ENCODE peak calls at places on chromosomes 4 and X, in ten cellular contexts. One of them, this sample, is unnamed. For H3K27me3 and H3K36me3, the result is how much of the 10 kb centered on the place peaks cover.

GRCh38 chr4:141636077-141636770 is at the start of gene IL15:
- DNase-seq in suprapubic skin: peak
- DNase-seq in right lobe of liver: peak
- DNase-seq in upper lobe of left lung: peak
- DNase-seq in sigmoid colon: peak
- DNase-seq in IMR-90: peak
- DNase-seq in adipocyte: peak
- DNase-seq in cardiac muscle cell: peak
- DNase-seq in heart right ventricle: peak
- DNase-seq in left ventricle myocardium inferior: peak
- DNase-seq in this sample: peak

GRCh38 chr4:72507167-72507566 is 61.9 kb downstream of the ADAMTS3 start:
- DNase-seq in IMR-90: no peak
- DNase-seq in left ventricle myocardium inferior: no peak
- DNase-seq in suprapubic skin: no peak
- DNase-seq in adipocyte: no peak
- DNase-seq in heart right ventricle: no peak
- DNase-seq in right lobe of liver: no peak
- DNase-seq in upper lobe of left lung: no peak
- DNase-seq in sigmoid colon: no peak
- DNase-seq in cardiac muscle cell: no peak
- DNase-seq in this sample: no peak

GRCh38 chrX:139903229-139903628 is 29.6 kb downstream of the ATP11C start:
- DNase-seq in sigmoid colon: no peak
- DNase-seq in right lobe of liver: no peak
- DNase-seq in IMR-90: no peak
- DNase-seq in heart right ventricle: no peak
- DNase-seq in cardiac muscle cell: no peak
- DNase-seq in left ventricle myocardium inferior: no peak
- DNase-seq in upper lobe of left lung: no peak
- DNase-seq in adipocyte: no peak
- DNase-seq in suprapubic skin: no peak
- DNase-seq in this sample: no peak

GRCh38 chr4:128322986-128323385 is 35.4 kb upstream of the PGRMC2 start:
- DNase-seq in sigmoid colon: no peak
- DNase-seq in left ventricle myocardium inferior: no peak
- DNase-seq in adipocyte: peak
- DNase-seq in heart right ventricle: no peak
- DNase-seq in right lobe of liver: no peak
- DNase-seq in upper lobe of left lung: no peak
- DNase-seq in IMR-90: peak
- DNase-seq in suprapubic skin: no peak
- DNase-seq in cardiac muscle cell: peak
- DNase-seq in this sample: peak

GRCh38 chr4:2393353-2394270 is 24.8 kb downstream of the ZFYVE28 start:
- DNase-seq in right lobe of liver: no peak
- DNase-seq in sigmoid colon: no peak
- DNase-seq in heart right ventricle: no peak
- DNase-seq in upper lobe of left lung: peak
- DNase-seq in cardiac muscle cell: peak
- DNase-seq in IMR-90: no peak
- DNase-seq in suprapubic skin: no peak
- DNase-seq in left ventricle myocardium inferior: no peak
- DNase-seq in adipocyte: no peak
- DNase-seq in this sample: no peak

GRCh38 chrX:118755633-118756032 is 28.2 kb downstream of the IL13RA1 start:
- DNase-seq in left ventricle myocardium inferior: no peak
- DNase-seq in heart right ventricle: no peak
- DNase-seq in IMR-90: no peak
- DNase-seq in adipocyte: no peak
- DNase-seq in cardiac muscle cell: no peak
- DNase-seq in suprapubic skin: no peak
- DNase-seq in right lobe of liver: no peak
- DNase-seq in sigmoid colon: no peak
- DNase-seq in upper lobe of left lung: no peak
- DNase-seq in this sample: no peak

GRCh38 chrX:143663755-143664154 is 27.9 kb upstream of the SLITRK4 start:
- DNase-seq in suprapubic skin: no peak
- DNase-seq in heart right ventricle: no peak
- DNase-seq in left ventricle myocardium inferior: no peak
- DNase-seq in right lobe of liver: no peak
- DNase-seq in adipocyte: no peak
- DNase-seq in upper lobe of left lung: no peak
- DNase-seq in IMR-90: no peak
- DNase-seq in sigmoid colon: no peak
- DNase-seq in cardiac muscle cell: peak
- DNase-seq in this sample: no peak

GRCh38 chrX:145848857-145849256 is 31.2 kb downstream of the SLITRK2 start:
- DNase-seq in sigmoid colon: no peak
- DNase-seq in suprapubic skin: no peak
- DNase-seq in heart right ventricle: no peak
- DNase-seq in IMR-90: no peak
- DNase-seq in upper lobe of left lung: no peak
- DNase-seq in right lobe of liver: no peak
- DNase-seq in left ventricle myocardium inferior: no peak
- DNase-seq in adipocyte: no peak
- DNase-seq in cardiac muscle cell: no peak
- DNase-seq in this sample: no peak

GRCh38 chrX:31227250-31227649 is 155.4 kb upstream of the FTHL17 start:
- DNase-seq in heart right ventricle: no peak
- DNase-seq in right lobe of liver: no peak
- DNase-seq in left ventricle myocardium inferior: no peak
- DNase-seq in adipocyte: no peak
- DNase-seq in suprapubic skin: no peak
- DNase-seq in cardiac muscle cell: no peak
- DNase-seq in sigmoid colon: no peak
- DNase-seq in IMR-90: peak
- DNase-seq in upper lobe of left lung: no peak
- DNase-seq in this sample: peak

GRCh38 chrX:115894087-115894486 is 276.5 kb upstream of the AGTR2 start:
- DNase-seq in right lobe of liver: no peak
- DNase-seq in cardiac muscle cell: peak
- DNase-seq in upper lobe of left lung: no peak
- DNase-seq in suprapubic skin: no peak
- DNase-seq in left ventricle myocardium inferior: no peak
- DNase-seq in adipocyte: no peak
- DNase-seq in IMR-90: peak
- DNase-seq in heart right ventricle: no peak
- DNase-seq in sigmoid colon: no peak
- DNase-seq in this sample: no peak

GRCh38 chr4:8729408-8730149 is 137.0 kb downstream of the CPZ start:
- DNase-seq in cardiac muscle cell: no peak
- DNase-seq in sigmoid colon: peak
- DNase-seq in suprapubic skin: peak
- DNase-seq in adipocyte: no peak
- DNase-seq in heart right ventricle: no peak
- DNase-seq in left ventricle myocardium inferior: no peak
- DNase-seq in upper lobe of left lung: peak
- DNase-seq in IMR-90: no peak
- DNase-seq in right lobe of liver: no peak
- DNase-seq in this sample: no peak

GRCh38 chr4:120291541-120291940 is 224.9 kb upstream of the MAD2L1 start:
- DNase-seq in right lobe of liver: no peak
- DNase-seq in sigmoid colon: no peak
- DNase-seq in adipocyte: no peak
- DNase-seq in upper lobe of left lung: no peak
- DNase-seq in suprapubic skin: no peak
- DNase-seq in IMR-90: no peak
- DNase-seq in cardiac muscle cell: no peak
- DNase-seq in left ventricle myocardium inferior: no peak
- DNase-seq in heart right ventricle: no peak
- DNase-seq in this sample: no peak

GRCh38 chr4:2910409-2910808 is 52.8 kb downstream of the NOP14 start:
- DNase-seq in suprapubic skin: no peak
- DNase-seq in IMR-90: no peak
- DNase-seq in sigmoid colon: no peak
- DNase-seq in cardiac muscle cell: no peak
- DNase-seq in right lobe of liver: no peak
- DNase-seq in heart right ventricle: no peak
- DNase-seq in left ventricle myocardium inferior: no peak
- DNase-seq in adipocyte: no peak
- DNase-seq in upper lobe of left lung: no peak
- DNase-seq in this sample: no peak

GRCh38 chrX:18146009-18146408 is 74.7 kb downstream of the BEND2 start:
- DNase-seq in suprapubic skin: no peak
- DNase-seq in right lobe of liver: no peak
- DNase-seq in left ventricle myocardium inferior: no peak
- DNase-seq in upper lobe of left lung: no peak
- DNase-seq in heart right ventricle: no peak
- DNase-seq in adipocyte: no peak
- DNase-seq in sigmoid colon: no peak
- DNase-seq in cardiac muscle cell: no peak
- DNase-seq in IMR-90: no peak
- DNase-seq in this sample: no peak

GRCh38 chrX:68462197-68462596 is 28.9 kb upstream of the OPHN1 start:
- DNase-seq in left ventricle myocardium inferior: no peak
- DNase-seq in upper lobe of left lung: no peak
- DNase-seq in sigmoid colon: no peak
- DNase-seq in adipocyte: no peak
- DNase-seq in cardiac muscle cell: peak
- DNase-seq in suprapubic skin: no peak
- DNase-seq in IMR-90: peak
- DNase-seq in heart right ventricle: no peak
- DNase-seq in right lobe of liver: no peak
- DNase-seq in this sample: no peak

GRCh38 chr4:177127658-177128057 is 182.0 kb upstream of the NEIL3 start:
- DNase-seq in IMR-90: peak
- DNase-seq in upper lobe of left lung: no peak
- DNase-seq in adipocyte: no peak
- DNase-seq in right lobe of liver: no peak
- DNase-seq in cardiac muscle cell: no peak
- DNase-seq in suprapubic skin: no peak
- DNase-seq in heart right ventricle: no peak
- DNase-seq in left ventricle myocardium inferior: no peak
- DNase-seq in sigmoid colon: no peak
- DNase-seq in this sample: no peak

GRCh38 chr4:170090667-170091052 is 904 bp upstream of the AADAT start:
- DNase-seq in heart right ventricle: no peak
- DNase-seq in adipocyte: no peak
- DNase-seq in right lobe of liver: no peak
- DNase-seq in cardiac muscle cell: peak
- DNase-seq in upper lobe of left lung: no peak
- DNase-seq in IMR-90: peak
- DNase-seq in suprapubic skin: no peak
- DNase-seq in sigmoid colon: no peak
- DNase-seq in left ventricle myocardium inferior: no peak
- DNase-seq in this sample: no peak

DNA sequence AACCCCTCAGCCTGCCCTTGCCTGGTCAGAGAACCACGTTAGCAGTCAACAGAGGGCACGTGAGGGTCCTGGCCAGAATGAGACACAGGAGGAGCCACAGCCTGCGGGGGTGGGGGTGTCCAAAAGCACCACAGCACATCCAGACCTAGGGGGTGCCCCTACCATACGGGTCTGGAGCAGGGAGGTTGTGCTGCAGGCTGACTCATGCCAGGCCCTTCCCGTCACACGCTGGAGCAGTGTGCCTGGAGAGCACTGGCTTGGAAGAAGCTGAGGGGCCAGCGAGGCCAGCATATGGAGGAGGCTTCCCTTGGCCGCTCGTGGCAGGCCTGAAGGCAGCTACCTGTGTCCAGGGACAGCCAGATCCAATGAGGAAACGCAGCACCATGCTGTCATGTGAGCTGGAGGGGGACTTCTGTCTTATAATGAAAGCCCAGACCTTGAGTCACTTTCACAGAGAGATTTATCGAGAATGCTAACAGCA is 1.5 kb upstream of the IRAK1 start:
- DNase-seq in right lobe of liver: no peak
- DNase-seq in left ventricle myocardium inferior: no peak
- DNase-seq in IMR-90: peak
- DNase-seq in sigmoid colon: no peak
- DNase-seq in cardiac muscle cell: peak
- DNase-seq in adipocyte: peak
- DNase-seq in heart right ventricle: no peak
- DNase-seq in suprapubic skin: no peak
- DNase-seq in upper lobe of left lung: no peak
- DNase-seq in this sample: peak
- H3K4me3 ChIP-seq in right lobe of liver: no peak
- H3K4me3 ChIP-seq in left ventricle myocardium inferior: no peak
- H3K4me3 ChIP-seq in IMR-90: no peak
- H3K4me3 ChIP-seq in sigmoid colon: no peak
- H3K4me3 ChIP-seq in cardiac muscle cell: no peak
- H3K4me3 ChIP-seq in adipocyte: no peak
- H3K4me3 ChIP-seq in heart right ventricle: no peak
- H3K4me3 ChIP-seq in suprapubic skin: no peak
- H3K4me3 ChIP-seq in upper lobe of left lung: no peak
- H3K4me3 ChIP-seq in this sample: no peak

GRCh38 chr4:81965911-81966310 is 407.9 kb downstream of the HNRNPD start:
- DNase-seq in cardiac muscle cell: no peak
- DNase-seq in IMR-90: no peak
- DNase-seq in adipocyte: no peak
- DNase-seq in upper lobe of left lung: no peak
- DNase-seq in suprapubic skin: no peak
- DNase-seq in sigmoid colon: no peak
- DNase-seq in heart right ventricle: no peak
- DNase-seq in right lobe of liver: no peak
- DNase-seq in left ventricle myocardium inferior: no peak
- DNase-seq in this sample: no peak

GRCh38 chr4:81970454-81970853 is 403.3 kb downstream of the HNRNPD start:
- DNase-seq in left ventricle myocardium inferior: no peak
- DNase-seq in cardiac muscle cell: no peak
- DNase-seq in IMR-90: no peak
- DNase-seq in suprapubic skin: no peak
- DNase-seq in sigmoid colon: no peak
- DNase-seq in adipocyte: no peak
- DNase-seq in upper lobe of left lung: no peak
- DNase-seq in right lobe of liver: no peak
- DNase-seq in heart right ventricle: no peak
- DNase-seq in this sample: no peak

GRCh38 chr4:81971637-81972036 is 402.2 kb downstream of the HNRNPD start:
- DNase-seq in right lobe of liver: no peak
- DNase-seq in adipocyte: no peak
- DNase-seq in suprapubic skin: no peak
- DNase-seq in heart right ventricle: no peak
- DNase-seq in cardiac muscle cell: no peak
- DNase-seq in left ventricle myocardium inferior: no peak
- DNase-seq in upper lobe of left lung: no peak
- DNase-seq in IMR-90: no peak
- DNase-seq in sigmoid colon: no peak
- DNase-seq in this sample: no peak
- H3K27me3 ChIP-seq in right lobe of liver: under half
- H3K27me3 ChIP-seq in adipocyte: under half
- H3K27me3 ChIP-seq in suprapubic skin: under half
- H3K27me3 ChIP-seq in heart right ventricle: under half
- H3K27me3 ChIP-seq in cardiac muscle cell: under half
- H3K27me3 ChIP-seq in left ventricle myocardium inferior: under half
- H3K27me3 ChIP-seq in upper lobe of left lung: under half
- H3K27me3 ChIP-seq in IMR-90: under half
- H3K27me3 ChIP-seq in sigmoid colon: under half
- H3K27me3 ChIP-seq in this sample: under half

GRCh38 chr4:4274226-4274625 is 15.7 kb downstream of the LYAR start:
- DNase-seq in cardiac muscle cell: no peak
- DNase-seq in adipocyte: no peak
- DNase-seq in sigmoid colon: no peak
- DNase-seq in suprapubic skin: no peak
- DNase-seq in IMR-90: no peak
- DNase-seq in upper lobe of left lung: no peak
- DNase-seq in left ventricle myocardium inferior: no peak
- DNase-seq in right lobe of liver: no peak
- DNase-seq in heart right ventricle: no peak
- DNase-seq in this sample: no peak
- H3K36me3 ChIP-seq in cardiac muscle cell: under half
- H3K36me3 ChIP-seq in adipocyte: half or more
- H3K36me3 ChIP-seq in sigmoid colon: half or more
- H3K36me3 ChIP-seq in suprapubic skin: half or more
- H3K36me3 ChIP-seq in IMR-90: under half
- H3K36me3 ChIP-seq in upper lobe of left lung: under half
- H3K36me3 ChIP-seq in left ventricle myocardium inferior: half or more
- H3K36me3 ChIP-seq in right lobe of liver: under half
- H3K36me3 ChIP-seq in heart right ventricle: under half
- H3K36me3 ChIP-seq in this sample: under half

GRCh38 chrX:74535211-74535621 is 79.2 kb downstream of the RLIM start:
- DNase-seq in suprapubic skin: no peak
- DNase-seq in right lobe of liver: no peak
- DNase-seq in IMR-90: peak
- DNase-seq in heart right ventricle: peak
- DNase-seq in sigmoid colon: no peak
- DNase-seq in left ventricle myocardium inferior: no peak
- DNase-seq in adipocyte: peak
- DNase-seq in upper lobe of left lung: peak
- DNase-seq in cardiac muscle cell: peak
- DNase-seq in this sample: peak
- H3K4me3 ChIP-seq in suprapubic skin: peak
- H3K4me3 ChIP-seq in right lobe of liver: peak
- H3K4me3 ChIP-seq in IMR-90: peak
- H3K4me3 ChIP-seq in heart right ventricle: peak
- H3K4me3 ChIP-seq in sigmoid colon: peak
- H3K4me3 ChIP-seq in left ventricle myocardium inferior: peak
- H3K4me3 ChIP-seq in adipocyte: peak
- H3K4me3 ChIP-seq in upper lobe of left lung: peak
- H3K4me3 ChIP-seq in cardiac muscle cell: peak
- H3K4me3 ChIP-seq in this sample: peak